ENCODE peak calls at places on chromosomes 2 and 18, in nine cellular contexts. C, Y, Z, F, W, E, D, G and O are unnamed samples.

GRCh38 chr2:61733563-61733962 is 120.3 kb downstream of the FAM161A start:
- DNase-seq in E (peak; percentile 26), W (no peak), Z (peak; percentile 68), D (no peak), F (no peak), Y (no peak), C (no peak), G (no peak), O (no peak)

GRCh38 chr2:168635065-168635577 is 167.3 kb upstream of the NOSTRIN start:
- DNase-seq in F (peak; percentile 76), D (no peak), W (peak; percentile 45), C (no peak), G (no peak), Y (no peak), E (peak; percentile 78), Z (peak; percentile 33), O (no peak)

GRCh38 chr18:69626643-69627242 is 226.1 kb downstream of the DOK6 start:
- DNase-seq in F (no peak), W (no peak), D (no peak), G (no peak), Z (peak; percentile 47), E (no peak), Y (no peak), C (no peak), O (no peak)

GRCh38 chr18:74370163-74370562 is 54.5 kb downstream of the C18orf63 start:
- DNase-seq in G (no peak), D (peak; percentile 2), C (no peak), Y (no peak), F (no peak), E (no peak), W (peak; percentile 70), Z (no peak), O (no peak)

GRCh38 chr2:39434233-39434897 is 2.7 kb downstream of the MAP4K3 start:
- DNase-seq in Z (peak; percentile 44), E (no peak), G (no peak), C (no peak), Y (no peak), W (no peak), D (no peak), F (no peak), O (no peak)

GRCh38 chr2:86214503-86214832 is 15.2 kb downstream of the MRPL35 start:
- DNase-seq in W (no peak), Y (no peak), G (no peak), Z (no peak), C (no peak), E (no peak), D (no peak), F (no peak), O (no peak)

GRCh38 chr2:32742381-32742780 is 114.5 kb downstream of the TTC27 start:
- DNase-seq in W (no peak), Y (no peak), G (no peak), E (no peak), Z (no peak), C (no peak), F (no peak), D (no peak), O (no peak)

GRCh38 chr18:57789105-57789504 is 14.0 kb downstream of the ATP8B1 start:
- DNase-seq in G (peak; percentile 67), W (no peak), Y (no peak), E (peak; percentile 41), C (no peak), D (no peak), Z (peak; percentile 75), F (no peak), O (no peak)

GRCh38 chr18:3265564-3266033 is 3.7 kb downstream of the MYL12B start:
- DNase-seq in E (peak; percentile 40), W (no peak), C (no peak), Z (peak; percentile 67), D (no peak), Y (no peak), F (no peak), G (no peak), O (no peak)

GRCh38 chr2:207711750-207712487 is 479 bp downstream of the CCNYL1 start:
- DNase-seq in G (no peak), F (peak; percentile 50), W (no peak), E (peak; percentile 55), D (peak; percentile 66), Z (peak; percentile 41), Y (peak; percentile 54), C (peak; percentile 49), O (peak; percentile 41)

GRCh38 chr2:9191044-9191481 is 15.5 kb upstream of the ASAP2 start:
- DNase-seq in D (no peak), F (peak; percentile 86), E (peak; percentile 96), W (no peak), Z (peak; percentile 98), C (no peak), Y (peak; percentile 44), G (peak; percentile 79), O (peak; percentile 30)

GRCh38 chr2:20422679-20423271 is 24.1 kb upstream of the RHOB start:
- DNase-seq in W (no peak), D (peak; percentile 39), G (no peak), Z (no peak), E (peak; percentile 57), Y (peak; percentile 44), F (peak; percentile 49), C (no peak), O (no peak)

GRCh38 chr18:63366991-63367240 is at the start of gene KDSR:
- DNase-seq in W (no peak), Z (no peak), E (no peak), C (no peak), Y (no peak), F (no peak), G (no peak), D (no peak), O (no peak)

DNA sequence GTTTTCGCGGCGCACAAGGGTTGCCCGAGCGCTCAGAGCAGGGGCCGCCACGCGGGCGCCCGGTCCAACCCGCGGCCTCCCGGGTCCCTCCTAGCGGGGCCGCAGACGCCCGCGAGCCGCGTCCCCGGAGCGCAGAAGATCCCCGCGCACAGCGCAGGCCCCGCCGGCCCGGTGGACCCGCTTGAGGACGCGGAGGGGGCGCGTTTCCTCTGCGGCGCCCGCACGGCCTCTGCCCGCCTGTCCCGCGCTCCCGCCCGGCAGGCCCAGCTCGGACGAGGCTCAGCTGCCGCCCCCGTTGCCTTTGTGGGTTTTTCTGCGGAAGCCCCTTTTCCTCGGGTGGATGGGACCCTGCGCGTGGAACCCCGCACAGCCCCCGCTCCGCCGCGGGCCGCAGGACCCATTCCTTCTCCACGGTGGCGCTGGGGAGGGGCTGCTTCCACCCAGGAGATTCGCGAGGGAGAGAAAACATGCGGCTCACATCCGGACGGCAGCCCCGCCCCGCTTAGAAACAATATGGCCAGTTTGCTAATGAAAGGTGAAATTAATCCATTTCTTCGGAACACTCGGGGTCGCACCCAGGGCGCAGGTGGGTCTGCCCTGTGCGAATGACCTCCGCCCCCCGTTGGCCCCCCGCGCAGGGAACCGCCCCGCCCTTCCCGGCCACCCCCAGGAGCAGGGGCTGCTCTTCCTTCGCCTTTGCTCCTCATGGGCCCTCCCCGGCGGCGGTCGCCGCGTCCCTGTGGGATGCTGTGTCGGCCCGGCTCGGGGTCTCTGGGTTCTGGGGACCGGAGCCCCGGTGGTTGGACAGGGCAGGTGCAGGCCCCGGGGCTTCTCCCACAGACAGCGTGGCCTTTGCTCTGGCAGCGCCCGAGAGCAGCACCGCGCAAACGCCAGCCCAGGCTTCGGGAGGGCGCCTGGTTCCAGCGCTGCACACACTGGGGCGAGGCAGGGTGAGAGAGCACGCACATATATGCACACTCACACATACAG is 9.3 kb upstream of the KCNG2 start:
- DNase-seq in F (no peak), Z (peak; percentile 22), G (no peak), W (no peak), D (no peak), E (peak; percentile 58), Y (peak; percentile 66), C (no peak), O (no peak)
- TF ChIP-seq CTCF in F (no peak), Z (no peak), G (no peak), W (no peak), D (no peak), E (no peak), Y (peak; percentile 33), C (no peak), O (peak; percentile 38)

GRCh38 chr2:184814428-184814827 is 216.1 kb downstream of the ZNF804A start:
- DNase-seq in W (no peak), E (no peak), D (no peak), C (no peak), F (no peak), Y (no peak), Z (no peak), G (no peak), O (no peak)
- TF ChIP-seq CTCF in W (no peak), E (no peak), D (no peak), C (no peak), F (no peak), Y (no peak), Z (no peak), G (no peak), O (no peak)

GRCh38 chr2:65549262-65550036 is 117.0 kb upstream of the SPRED2 start:
- DNase-seq in D (no peak), Y (no peak), W (no peak), C (no peak), F (no peak), G (no peak), Z (no peak), E (no peak), O (no peak)

GRCh38 chr2:65550246-65550645 is 117.8 kb upstream of the SPRED2 start:
- DNase-seq in G (no peak), Z (no peak), W (no peak), D (peak; percentile 33), Y (no peak), F (no peak), E (no peak), C (no peak), O (no peak)

GRCh38 chr2:65551528-65551927 is 119.1 kb upstream of the SPRED2 start:
- DNase-seq in Y (no peak), E (no peak), W (no peak), F (no peak), Z (no peak), C (no peak), D (no peak), G (no peak), O (no peak)

GRCh38 chr2:65554765-65555561 is 122.6 kb upstream of the SPRED2 start:
- DNase-seq in C (no peak), E (no peak), Z (peak; percentile 21), G (no peak), Y (no peak), F (no peak), D (no peak), W (no peak), O (no peak)

DNA sequence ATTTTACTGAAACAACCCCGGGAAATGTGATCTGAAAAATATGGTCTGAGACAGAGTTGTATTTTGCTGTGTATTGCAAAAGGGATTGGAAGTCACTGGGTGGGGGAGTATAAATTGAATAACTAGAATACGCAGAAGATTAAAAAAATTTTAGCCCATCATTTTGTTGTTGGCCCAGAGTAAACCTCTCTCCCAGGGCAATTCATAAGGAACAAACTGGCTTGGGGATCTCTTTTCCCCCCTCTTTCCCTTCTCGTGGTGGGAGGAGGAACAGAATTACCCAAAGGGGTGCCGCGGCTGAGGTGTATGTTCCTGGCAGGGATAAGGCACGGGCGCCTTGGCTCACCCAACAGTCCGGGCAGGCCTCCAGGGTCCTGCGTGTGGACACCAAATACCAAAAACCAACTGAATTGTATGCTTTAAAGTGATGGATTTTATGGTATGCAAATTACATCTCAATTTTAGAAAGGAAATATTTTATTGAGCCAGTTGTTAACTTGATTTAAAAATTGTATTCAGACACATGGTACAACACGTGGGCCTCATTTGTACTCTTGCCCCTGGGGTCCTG is 121.2 kb upstream of the SPRED2 start:
- DNase-seq in W (no peak), E (no peak), C (no peak), D (no peak), Z (peak; percentile 13), Y (no peak), F (no peak), G (no peak), O (no peak)
- TF ChIP-seq CTCF in W (no peak), E (no peak), C (no peak), D (no peak), Z (no peak), Y (peak; percentile 2), F (no peak), G (no peak), O (no peak)

GRCh38 chr2:230865766-230866703 is 1.3 kb downstream of the ITM2C start:
- DNase-seq in Y (peak; percentile 50), W (no peak), C (no peak), D (no peak), E (peak; percentile 52), Z (peak; percentile 24), F (no peak), G (no peak), O (no peak)
- TF ChIP-seq CTCF in Y (no peak), W (no peak), C (no peak), D (no peak), E (peak; percentile 28), Z (no peak), F (no peak), G (peak; percentile 14), O (no peak)